ENCODE peak calls at places on chromosomes 5 and 9, in four cellular contexts. I is stromal cell of bone marrow, P is NCI-H1417, Y is SIG-M5. X is an unnamed sample.

GRCh38 chr9:138053996-138054752 is 176.6 kb downstream of the CACNA1B start:
- DNase-seq in Y (no peak), I (no peak), P (no peak), X (no peak)

GRCh38 chr5:17118631-17119030 is 98.8 kb upstream of the BASP1 start:
- DNase-seq in P (no peak), Y (peak; percentile 99), I (peak; percentile 85), X (no peak)

GRCh38 chr5:100595152-100595811 is 60.1 kb downstream of the FAM174A start:
- DNase-seq in Y (no peak), P (no peak), I (peak; percentile 95), X (no peak)

GRCh38 chr5:114377050-114377844 is 15.4 kb downstream of the KCNN2 start:
- DNase-seq in Y (no peak), P (no peak), I (no peak), X (no peak)

GRCh38 chr5:1052076-1052475 is 43.5 kb downstream of the NKD2 start:
- DNase-seq in I (no peak), P (no peak), Y (no peak), X (no peak)

GRCh38 chr9:130240410-130241197 is 25.0 kb upstream of the HMCN2 start:
- DNase-seq in P (peak; percentile 51), I (peak; percentile 53), Y (no peak), X (peak; percentile 54)

GRCh38 chr5:35031276-35031675 is 16.5 kb downstream of the AGXT2 start:
- DNase-seq in Y (no peak), P (no peak), I (no peak), X (no peak)

GRCh38 chr9:101299901-101300300 is 84.9 kb downstream of the BAAT start:
- DNase-seq in I (no peak), P (no peak), Y (no peak), X (no peak)

GRCh38 chr5:178227138-178227659 is 5.4 kb downstream of the PHYKPL start:
- DNase-seq in Y (no peak), I (no peak), P (no peak), X (no peak)

GRCh38 chr9:19198406-19198805 is 32.1 kb upstream of the DENND4C start:
- DNase-seq in P (no peak), I (no peak), Y (no peak), X (no peak)

GRCh38 chr9:125541840-125542243 is 165.2 kb downstream of the MAPKAP1 start:
- DNase-seq in P (peak; percentile 82), I (no peak), Y (no peak), X (no peak)

GRCh38 chr9:82124090-82124489 is 135.5 kb downstream of the SPATA31D1 start:
- DNase-seq in I (peak; percentile 77), Y (no peak), P (no peak), X (no peak)